ENCODE peak calls at places on chromosome 17, in four cellular contexts. One of them, this sample, is unnamed.

GRCh38 chr17:3804503-3804931 is 3.5 kb upstream of the ITGAE start:
- DNase-seq in AG10803: no peak
- DNase-seq in activated naive CD8-positive, alpha-beta T cell treated with anti-CD3 and anti-CD28 coated beads, Interleukin-2, amount 50 U/mL, for 24 hours: peak; percentile 42
- DNase-seq in GM13977: peak; percentile 76
- DNase-seq in this sample: peak; percentile 66

GRCh38 chr17:28406478-28406824 is 439 bp upstream of the SLC46A1 start:
- DNase-seq in AG10803: no peak
- DNase-seq in activated naive CD8-positive, alpha-beta T cell treated with anti-CD3 and anti-CD28 coated beads, Interleukin-2, amount 50 U/mL, for 24 hours: no peak
- DNase-seq in GM13977: no peak
- DNase-seq in this sample: peak; percentile 15

GRCh38 chr17:50908140-50908859 is 42.1 kb upstream of the TOB1 start:
- DNase-seq in AG10803: no peak
- DNase-seq in activated naive CD8-positive, alpha-beta T cell treated with anti-CD3 and anti-CD28 coated beads, Interleukin-2, amount 50 U/mL, for 24 hours: no peak
- DNase-seq in GM13977: no peak
- DNase-seq in this sample: no peak

GRCh38 chr17:72171703-72172670 is 51.2 kb downstream of the SOX9 start:
- DNase-seq in AG10803: no peak
- DNase-seq in activated naive CD8-positive, alpha-beta T cell treated with anti-CD3 and anti-CD28 coated beads, Interleukin-2, amount 50 U/mL, for 24 hours: no peak
- DNase-seq in GM13977: no peak
- DNase-seq in this sample: no peak

GRCh38 chr17:41919165-41919817 is 540 bp upstream of the ACLY start:
- DNase-seq in AG10803: no peak
- DNase-seq in activated naive CD8-positive, alpha-beta T cell treated with anti-CD3 and anti-CD28 coated beads, Interleukin-2, amount 50 U/mL, for 24 hours: no peak
- DNase-seq in GM13977: no peak
- DNase-seq in this sample: peak; percentile 71

GRCh38 chr17:45982791-45983613 is 16.0 kb upstream of the STH start:
- DNase-seq in AG10803: no peak
- DNase-seq in activated naive CD8-positive, alpha-beta T cell treated with anti-CD3 and anti-CD28 coated beads, Interleukin-2, amount 50 U/mL, for 24 hours: no peak
- DNase-seq in GM13977: no peak
- DNase-seq in this sample: no peak

GRCh38 chr17:80608326-80608725 is 63.7 kb downstream of the RPTOR start:
- DNase-seq in AG10803: no peak
- DNase-seq in activated naive CD8-positive, alpha-beta T cell treated with anti-CD3 and anti-CD28 coated beads, Interleukin-2, amount 50 U/mL, for 24 hours: no peak
- DNase-seq in GM13977: no peak
- DNase-seq in this sample: no peak

GRCh38 chr17:45146166-45146565 is 2.1 kb upstream of the HEXIM1 start:
- DNase-seq in AG10803: no peak
- DNase-seq in activated naive CD8-positive, alpha-beta T cell treated with anti-CD3 and anti-CD28 coated beads, Interleukin-2, amount 50 U/mL, for 24 hours: no peak
- DNase-seq in GM13977: no peak
- DNase-seq in this sample: no peak

GRCh38 chr17:41026668-41027471 is at the start of gene KRTAP1-5:
- DNase-seq in AG10803: peak; percentile 95
- DNase-seq in activated naive CD8-positive, alpha-beta T cell treated with anti-CD3 and anti-CD28 coated beads, Interleukin-2, amount 50 U/mL, for 24 hours: no peak
- DNase-seq in GM13977: no peak
- DNase-seq in this sample: peak; percentile 89

GRCh38 chr17:34572483-34572882 is 6.9 kb upstream of the TMEM132E start:
- DNase-seq in AG10803: no peak
- DNase-seq in activated naive CD8-positive, alpha-beta T cell treated with anti-CD3 and anti-CD28 coated beads, Interleukin-2, amount 50 U/mL, for 24 hours: no peak
- DNase-seq in GM13977: no peak
- DNase-seq in this sample: no peak